ENCODE peak calls at places on chromosomes 12 and 14, in four cellular contexts. One of them, this sample, is unnamed.

GRCh38 chr12:49121047-49121696 is 10.0 kb downstream of the TUBA1B start:
- DNase-seq in H1: peak; percentile 13
- DNase-seq in K562: peak; percentile 65
- DNase-seq in WTC11: peak; percentile 45
- DNase-seq in this sample: peak; percentile 84

GRCh38 chr12:18158774-18159557 is 69.0 kb upstream of the RERGL start:
- DNase-seq in H1: no peak
- DNase-seq in K562: peak; percentile 35
- DNase-seq in WTC11: peak; percentile 33
- DNase-seq in this sample: peak; percentile 87

GRCh38 chr12:97308576-97309198 is 153.9 kb upstream of the RMST start:
- DNase-seq in H1: no peak
- DNase-seq in K562: peak; percentile 50
- DNase-seq in WTC11: no peak
- DNase-seq in this sample: peak; percentile 60

GRCh38 chr14:22524784-22525161 is 64.3 kb downstream of the DAD1 start:
- DNase-seq in H1: no peak
- DNase-seq in K562: no peak
- DNase-seq in WTC11: no peak
- DNase-seq in this sample: no peak

GRCh38 chr12:505221-505620 is 45.5 kb downstream of the B4GALNT3 start:
- DNase-seq in H1: no peak
- DNase-seq in K562: no peak
- DNase-seq in WTC11: no peak
- DNase-seq in this sample: no peak

GRCh38 chr12:130916251-130916911 is 37.3 kb upstream of the ADGRD1 start:
- DNase-seq in H1: peak; percentile 53
- DNase-seq in K562: peak; percentile 78
- DNase-seq in WTC11: peak; percentile 69
- DNase-seq in this sample: peak; percentile 85

GRCh38 chr12:26870491-26871419 is 37.8 kb upstream of the ITPR2 start:
- DNase-seq in H1: no peak
- DNase-seq in K562: no peak
- DNase-seq in WTC11: no peak
- DNase-seq in this sample: no peak

GRCh38 chr14:66495214-66496098 is 9.3 kb downstream of the CCDC196 start:
- DNase-seq in H1: no peak
- DNase-seq in K562: peak; percentile 73
- DNase-seq in WTC11: peak; percentile 16
- DNase-seq in this sample: peak; percentile 69

GRCh38 chr12:17982556-17982955 is 107.4 kb downstream of the RERGL start:
- DNase-seq in H1: no peak
- DNase-seq in K562: no peak
- DNase-seq in WTC11: no peak
- DNase-seq in this sample: no peak

DNA sequence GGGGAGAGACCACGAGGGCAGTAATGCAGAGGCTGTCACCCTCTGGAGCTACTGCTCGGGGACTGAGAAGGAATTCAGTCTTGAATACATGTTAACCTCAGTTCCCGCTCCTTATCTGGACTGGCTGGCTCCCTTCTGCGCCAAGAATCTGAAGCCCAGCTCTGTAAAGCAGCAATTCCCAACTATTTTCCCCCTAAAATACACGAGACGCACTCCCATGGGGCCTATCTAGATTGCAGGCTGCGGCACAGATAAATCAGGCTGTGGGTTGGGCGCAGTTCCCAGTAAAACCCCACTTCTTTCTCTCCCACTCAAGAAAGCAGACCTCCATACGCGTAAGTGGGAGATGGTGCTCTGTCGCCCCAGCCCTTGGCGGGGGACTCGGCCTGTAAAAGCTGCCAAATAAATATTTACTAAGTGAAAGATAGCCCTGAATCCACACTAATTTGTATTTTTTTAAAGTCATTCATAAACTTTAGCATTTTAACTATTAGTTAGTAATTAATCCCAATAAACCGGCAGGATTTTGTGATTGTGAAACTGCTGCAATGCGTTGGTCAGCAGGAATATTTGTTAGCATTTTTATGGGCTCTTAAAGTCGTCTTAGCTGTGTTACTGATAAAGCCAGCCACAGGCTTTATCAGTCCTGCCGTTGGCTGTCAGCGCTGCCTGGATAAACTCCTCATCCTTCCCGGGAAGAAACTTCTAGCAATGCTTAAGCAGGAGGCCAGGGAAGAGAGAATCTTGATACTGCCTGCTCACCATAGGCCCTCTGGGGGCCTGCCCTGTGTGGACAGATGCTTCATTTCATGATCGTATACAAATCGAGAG is 17.8 kb downstream of the FBXL14 start:
- DNase-seq in H1: no peak
- DNase-seq in K562: peak; percentile 80
- DNase-seq in WTC11: no peak
- DNase-seq in this sample: peak; percentile 16
- TF ChIP-seq CREB1 in H1: no peak
- TF ChIP-seq CREB1 in K562: no peak
- TF ChIP-seq CREB1 in WTC11: no peak
- TF ChIP-seq CREB1 in this sample: no peak

GRCh38 chr14:49551569-49551968 is 34.6 kb downstream of the RPS29 start:
- DNase-seq in H1: no peak
- DNase-seq in K562: no peak
- DNase-seq in WTC11: no peak
- DNase-seq in this sample: no peak

GRCh38 chr14:49549881-49550280 is 36.3 kb downstream of the RPS29 start:
- DNase-seq in H1: peak; percentile 13
- DNase-seq in K562: no peak
- DNase-seq in WTC11: peak; percentile 54
- DNase-seq in this sample: peak; percentile 85

GRCh38 chr14:49552630-49553029 is 33.5 kb downstream of the RPS29 start:
- DNase-seq in H1: no peak
- DNase-seq in K562: no peak
- DNase-seq in WTC11: no peak
- DNase-seq in this sample: no peak

GRCh38 chr14:49549446-49549845 is 36.7 kb downstream of the RPS29 start:
- DNase-seq in H1: no peak
- DNase-seq in K562: no peak
- DNase-seq in WTC11: no peak
- DNase-seq in this sample: no peak

GRCh38 chr14:49550284-49551184 is 35.6 kb downstream of the RPS29 start:
- DNase-seq in H1: no peak
- DNase-seq in K562: no peak
- DNase-seq in WTC11: no peak
- DNase-seq in this sample: peak; percentile 59
- TF ChIP-seq CREB1 in H1: no peak
- TF ChIP-seq CREB1 in K562: no peak
- TF ChIP-seq CREB1 in WTC11: no peak
- TF ChIP-seq CREB1 in this sample: no peak

GRCh38 chr12:7292300-7292699 is 11.6 kb upstream of the ACSM4 start:
- DNase-seq in H1: no peak
- DNase-seq in K562: no peak
- DNase-seq in WTC11: no peak
- DNase-seq in this sample: no peak

GRCh38 chr12:7295529-7295928 is 8.3 kb upstream of the ACSM4 start:
- DNase-seq in H1: no peak
- DNase-seq in K562: no peak
- DNase-seq in WTC11: no peak
- DNase-seq in this sample: no peak

GRCh38 chr12:7293670-7294069 is 10.2 kb upstream of the ACSM4 start:
- DNase-seq in H1: no peak
- DNase-seq in K562: peak; percentile 89
- DNase-seq in WTC11: no peak
- DNase-seq in this sample: no peak

DNA sequence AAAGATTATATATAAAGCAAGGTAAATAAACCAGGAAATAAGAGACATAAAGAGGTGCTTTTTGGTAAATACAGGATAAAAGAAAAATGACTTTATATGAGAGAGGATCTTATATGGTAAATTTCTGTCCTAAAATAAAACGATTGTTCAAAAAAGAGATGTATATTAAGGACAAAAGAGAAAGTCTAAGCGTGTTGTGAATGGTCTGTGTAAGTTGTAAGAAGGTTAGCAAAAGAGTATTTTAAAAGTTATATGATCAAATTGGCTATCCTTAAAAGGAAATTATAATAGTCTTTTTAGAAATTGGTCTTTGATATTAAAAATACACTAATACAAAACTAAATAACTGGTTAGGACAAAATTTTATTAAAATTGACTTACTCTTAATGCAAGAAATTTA is 14.1 kb upstream of the ACSM4 start:
- DNase-seq in H1: no peak
- DNase-seq in K562: no peak
- DNase-seq in WTC11: no peak
- DNase-seq in this sample: peak; percentile 75
- TF ChIP-seq CREB1 in H1: no peak
- TF ChIP-seq CREB1 in K562: no peak
- TF ChIP-seq CREB1 in WTC11: no peak
- TF ChIP-seq CREB1 in this sample: no peak

GRCh38 chr12:96034631-96035282 is 630 bp downstream of the LTA4H start:
- DNase-seq in H1: no peak
- DNase-seq in K562: peak; percentile 23
- DNase-seq in WTC11: no peak
- DNase-seq in this sample: peak; percentile 58
- TF ChIP-seq CREB1 in H1: no peak
- TF ChIP-seq CREB1 in K562: no peak
- TF ChIP-seq CREB1 in WTC11: no peak
- TF ChIP-seq CREB1 in this sample: no peak

DNA sequence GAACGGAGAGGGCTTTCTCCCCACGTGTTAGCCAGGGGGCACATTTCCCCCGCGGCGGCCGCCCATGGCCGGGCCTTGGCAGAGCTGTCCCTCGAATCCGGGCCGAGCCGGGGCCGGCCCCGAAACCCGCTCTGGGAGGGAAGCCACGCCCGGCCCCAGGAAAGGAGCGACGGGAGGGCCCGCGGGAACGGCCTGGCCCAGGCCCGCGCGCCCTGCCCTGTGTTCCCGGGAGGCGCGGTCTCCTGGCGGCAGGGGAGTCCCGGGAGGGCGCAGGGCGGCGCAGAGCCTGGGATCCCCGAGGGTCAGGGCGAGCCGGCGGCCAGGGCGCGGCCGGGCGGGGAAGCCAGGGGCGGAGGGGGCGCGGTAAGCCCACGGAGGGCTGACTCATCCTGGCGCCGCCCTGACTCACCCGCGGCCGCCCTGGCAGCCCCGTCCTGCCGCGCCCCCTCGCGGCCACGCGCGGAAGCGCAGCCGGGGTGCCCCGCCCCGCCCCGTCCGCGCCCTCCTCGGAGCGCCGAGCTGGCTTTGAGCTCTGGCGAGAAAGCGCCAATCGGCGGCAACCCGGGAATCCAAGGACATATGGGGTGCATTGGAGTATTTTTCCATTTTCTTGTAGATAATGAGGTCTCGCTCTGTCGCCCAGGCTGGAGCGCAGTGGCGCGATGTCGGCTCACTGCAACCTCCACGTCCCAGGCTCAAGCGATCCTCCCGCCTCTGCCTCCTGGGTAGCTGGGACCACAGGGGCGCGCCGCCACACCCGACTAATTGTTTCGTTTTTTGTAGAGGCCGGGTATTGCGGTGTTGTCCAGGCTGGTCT is 31.8 kb upstream of the PLEKHG6 start:
- DNase-seq in H1: peak; percentile 39
- DNase-seq in K562: peak; percentile 84
- DNase-seq in WTC11: peak; percentile 85
- DNase-seq in this sample: peak; percentile 85
- TF ChIP-seq CREB1 in H1: peak; percentile 77
- TF ChIP-seq CREB1 in K562: no peak
- TF ChIP-seq CREB1 in WTC11: no peak
- TF ChIP-seq CREB1 in this sample: peak; percentile 54

GRCh38 chr12:68007466-68007865 is 18.2 kb downstream of the IFNG-AS1 start:
- DNase-seq in H1: no peak
- DNase-seq in K562: no peak
- DNase-seq in WTC11: no peak
- DNase-seq in this sample: no peak
- TF ChIP-seq CREB1 in H1: no peak
- TF ChIP-seq CREB1 in K562: no peak
- TF ChIP-seq CREB1 in WTC11: no peak
- TF ChIP-seq CREB1 in this sample: no peak

GRCh38 chr14:102985665-102986064 is 63.2 kb downstream of the AMN start:
- DNase-seq in H1: no peak
- DNase-seq in K562: no peak
- DNase-seq in WTC11: no peak
- DNase-seq in this sample: no peak
- TF ChIP-seq CREB1 in H1: no peak
- TF ChIP-seq CREB1 in K562: no peak
- TF ChIP-seq CREB1 in WTC11: no peak
- TF ChIP-seq CREB1 in this sample: no peak

DNA sequence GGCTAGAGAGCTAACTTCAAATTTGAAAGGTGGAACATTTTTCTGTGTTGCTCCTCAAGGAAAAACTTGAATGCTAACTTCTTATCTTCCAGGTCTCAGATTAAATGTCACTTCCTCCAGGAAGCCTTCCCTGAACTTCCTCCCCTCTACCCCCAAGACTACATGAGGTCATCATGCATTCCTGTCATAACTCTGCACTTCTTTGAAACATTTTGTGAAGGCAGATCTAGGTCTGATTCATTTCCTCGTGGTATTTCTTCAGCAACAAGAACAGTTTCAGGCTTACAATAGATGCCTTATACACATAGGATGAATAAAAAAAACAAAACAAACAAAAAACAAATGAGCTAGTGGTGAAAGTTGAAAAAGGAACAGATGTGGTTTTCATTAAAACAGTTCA is 97.1 kb upstream of the SRRM4 start:
- DNase-seq in H1: no peak
- DNase-seq in K562: no peak
- DNase-seq in WTC11: no peak
- DNase-seq in this sample: no peak
- TF ChIP-seq CREB1 in H1: no peak
- TF ChIP-seq CREB1 in K562: no peak
- TF ChIP-seq CREB1 in WTC11: no peak
- TF ChIP-seq CREB1 in this sample: no peak

GRCh38 chr12:31582155-31582554 is 8.8 kb downstream of the DENND5B start:
- DNase-seq in H1: no peak
- DNase-seq in K562: no peak
- DNase-seq in WTC11: no peak
- DNase-seq in this sample: no peak

GRCh38 chr12:31585271-31585670 is 5.7 kb downstream of the DENND5B start:
- DNase-seq in H1: no peak
- DNase-seq in K562: no peak
- DNase-seq in WTC11: no peak
- DNase-seq in this sample: no peak

GRCh38 chr12:31585895-31586294 is 5.0 kb downstream of the DENND5B start:
- DNase-seq in H1: no peak
- DNase-seq in K562: no peak
- DNase-seq in WTC11: no peak
- DNase-seq in this sample: no peak

GRCh38 chr12:31584782-31585181 is 6.2 kb downstream of the DENND5B start:
- DNase-seq in H1: no peak
- DNase-seq in K562: no peak
- DNase-seq in WTC11: no peak
- DNase-seq in this sample: no peak

GRCh38 chr12:31583878-31584277 is 7.1 kb downstream of the DENND5B start:
- DNase-seq in H1: no peak
- DNase-seq in K562: no peak
- DNase-seq in WTC11: no peak
- DNase-seq in this sample: no peak
- TF ChIP-seq CREB1 in H1: no peak
- TF ChIP-seq CREB1 in K562: no peak
- TF ChIP-seq CREB1 in WTC11: no peak
- TF ChIP-seq CREB1 in this sample: no peak